ENCODE peak calls at places on chromosomes 7 and 10, in four cellular contexts. M is tibial artery, F is ELR, J is naive B cell. T is an unnamed sample.

GRCh38 chr10:44195120-44196007 is 189.5 kb downstream of the CXCL12 start:
- DNase-seq in M (peak; percentile 92), F (peak; percentile 82), J (no peak), T (no peak)

GRCh38 chr10:71726673-71727428 is 7.3 kb upstream of the C10orf105 start:
- DNase-seq in M (no peak), F (no peak), J (no peak), T (no peak)

GRCh38 chr7:2191026-2191425 is 41.7 kb downstream of the MAD1L1 start:
- DNase-seq in M (no peak), F (no peak), J (no peak), T (no peak)

GRCh38 chr7:89554209-89554608 is 600.1 kb upstream of the STEAP1 start:
- DNase-seq in M (no peak), F (no peak), J (no peak), T (no peak)

GRCh38 chr7:117444646-117445045 is 17.4 kb upstream of the ASZ1 start:
- DNase-seq in M (no peak), F (no peak), J (no peak), T (no peak)

GRCh38 chr10:86945361-86946214 is 11.8 kb downstream of the MMRN2 start:
- DNase-seq in M (peak; percentile 86), F (peak; percentile 52), J (no peak), T (peak; percentile 69)

GRCh38 chr10:93061594-93062498 is 1.2 kb downstream of the CYP26C1 start:
- DNase-seq in M (no peak), F (no peak), J (peak; percentile 39), T (no peak)

GRCh38 chr7:154598405-154598804 is 404.5 kb downstream of the PAXIP1 start:
- DNase-seq in M (no peak), F (no peak), J (no peak), T (no peak)

GRCh38 chr10:133151528-133151927 is 8.5 kb upstream of the KNDC1 start:
- DNase-seq in M (no peak), F (no peak), J (no peak), T (no peak)

GRCh38 chr7:71361633-71362032 is 229.7 kb downstream of the GALNT17 start:
- DNase-seq in M (no peak), F (no peak), J (no peak), T (no peak)

GRCh38 chr10:99917963-99918825 is 91.6 kb downstream of the DNMBP start:
- DNase-seq in M (no peak), F (no peak), J (no peak), T (no peak)

GRCh38 chr7:21624320-21624719 is 81.5 kb downstream of the DNAH11 start:
- DNase-seq in M (no peak), F (no peak), J (no peak), T (no peak)

GRCh38 chr10:47257396-47258120 is 42.4 kb upstream of the GDF10 start:
- DNase-seq in M (no peak), F (peak; percentile 64), J (peak; percentile 27), T (no peak)

GRCh38 chr10:86960863-86961434 is 2.5 kb downstream of the SNCG start:
- DNase-seq in M (peak; percentile 61), F (no peak), J (no peak), T (peak; percentile 60)

GRCh38 chr10:36516281-36516680 is 609.1 kb upstream of the ANKRD30A start:
- DNase-seq in M (no peak), F (no peak), J (no peak), T (no peak)

GRCh38 chr10:22340362-22341189 is 4.7 kb upstream of the SPAG6 start:
- DNase-seq in M (peak; percentile 79), F (peak; percentile 78), J (peak; percentile 74), T (peak; percentile 84)

GRCh38 chr7:44884553-44885393 is 557 bp downstream of the PURB start:
- DNase-seq in M (peak; percentile 76), F (peak; percentile 77), J (no peak), T (peak; percentile 79)

GRCh38 chr10:71860243-71861029 is 9.4 kb upstream of the PSAP start:
- DNase-seq in M (peak; percentile 99), F (peak; percentile 99), J (no peak), T (peak; percentile 95)